ENCODE peak calls at places on chromosomes 4 and X, in eight cellular contexts. One of them, this sample, is unnamed.

GRCh38 chr4:183264614-183265013 is 55.5 kb downstream of the CLDN22 start:
- DNase-seq in CD4-positive, CD25-positive, alpha-beta regulatory T cell: no peak
- DNase-seq in WTC11: no peak
- DNase-seq in activated T-helper 1 cell treated with Interleukin-2 at 50 U/mL for 16 hours: no peak
- DNase-seq in stimulated activated CD8-positive, alpha-beta memory T cell treated with anti-CD3 and anti-CD28 coated beads, Interleukin-4, amount 100 ng/mL, for 24 hours: no peak
- DNase-seq in NCI-H345: no peak
- DNase-seq in GDM1: no peak
- DNase-seq in uterus: no peak
- DNase-seq in this sample: peak

GRCh38 chr4:151418385-151418784 is 9.4 kb downstream of the FHIP1A start:
- DNase-seq in WTC11: no peak
- DNase-seq in CD4-positive, CD25-positive, alpha-beta regulatory T cell: no peak
- DNase-seq in activated T-helper 1 cell treated with Interleukin-2 at 50 U/mL for 16 hours: no peak
- DNase-seq in GDM1: no peak
- DNase-seq in uterus: no peak
- DNase-seq in NCI-H345: no peak
- DNase-seq in stimulated activated CD8-positive, alpha-beta memory T cell treated with anti-CD3 and anti-CD28 coated beads, Interleukin-4, amount 100 ng/mL, for 24 hours: no peak
- DNase-seq in this sample: peak

GRCh38 chr4:41129128-41129754 is 85.1 kb downstream of the APBB2 start:
- DNase-seq in CD4-positive, CD25-positive, alpha-beta regulatory T cell: no peak
- DNase-seq in WTC11: no peak
- DNase-seq in uterus: no peak
- DNase-seq in stimulated activated CD8-positive, alpha-beta memory T cell treated with anti-CD3 and anti-CD28 coated beads, Interleukin-4, amount 100 ng/mL, for 24 hours: no peak
- DNase-seq in GDM1: no peak
- DNase-seq in NCI-H345: peak
- DNase-seq in activated T-helper 1 cell treated with Interleukin-2 at 50 U/mL for 16 hours: no peak
- DNase-seq in this sample: no peak

GRCh38 chrX:18428006-18428405 is 2.6 kb downstream of the CDKL5 start:
- DNase-seq in GDM1: no peak
- DNase-seq in stimulated activated CD8-positive, alpha-beta memory T cell treated with anti-CD3 and anti-CD28 coated beads, Interleukin-4, amount 100 ng/mL, for 24 hours: no peak
- DNase-seq in CD4-positive, CD25-positive, alpha-beta regulatory T cell: no peak
- DNase-seq in activated T-helper 1 cell treated with Interleukin-2 at 50 U/mL for 16 hours: no peak
- DNase-seq in NCI-H345: no peak
- DNase-seq in uterus: no peak
- DNase-seq in WTC11: no peak
- DNase-seq in this sample: no peak

GRCh38 chr4:96170198-96170597 is 330.3 kb downstream of the PDHA2 start:
- DNase-seq in uterus: no peak
- DNase-seq in WTC11: peak
- DNase-seq in activated T-helper 1 cell treated with Interleukin-2 at 50 U/mL for 16 hours: no peak
- DNase-seq in stimulated activated CD8-positive, alpha-beta memory T cell treated with anti-CD3 and anti-CD28 coated beads, Interleukin-4, amount 100 ng/mL, for 24 hours: no peak
- DNase-seq in GDM1: no peak
- DNase-seq in CD4-positive, CD25-positive, alpha-beta regulatory T cell: no peak
- DNase-seq in NCI-H345: no peak
- DNase-seq in this sample: no peak

GRCh38 chr4:3034231-3034630 is 40.1 kb downstream of the HTT-AS start:
- DNase-seq in activated T-helper 1 cell treated with Interleukin-2 at 50 U/mL for 16 hours: no peak
- DNase-seq in stimulated activated CD8-positive, alpha-beta memory T cell treated with anti-CD3 and anti-CD28 coated beads, Interleukin-4, amount 100 ng/mL, for 24 hours: no peak
- DNase-seq in CD4-positive, CD25-positive, alpha-beta regulatory T cell: no peak
- DNase-seq in uterus: no peak
- DNase-seq in GDM1: no peak
- DNase-seq in NCI-H345: no peak
- DNase-seq in WTC11: no peak
- DNase-seq in this sample: no peak

GRCh38 chr4:127574643-127575042 is 58.1 kb upstream of the INTU start:
- DNase-seq in stimulated activated CD8-positive, alpha-beta memory T cell treated with anti-CD3 and anti-CD28 coated beads, Interleukin-4, amount 100 ng/mL, for 24 hours: no peak
- DNase-seq in WTC11: peak
- DNase-seq in activated T-helper 1 cell treated with Interleukin-2 at 50 U/mL for 16 hours: no peak
- DNase-seq in uterus: no peak
- DNase-seq in CD4-positive, CD25-positive, alpha-beta regulatory T cell: no peak
- DNase-seq in GDM1: no peak
- DNase-seq in NCI-H345: no peak
- DNase-seq in this sample: no peak

GRCh38 chrX:9670136-9670905 is 95.3 kb downstream of the GPR143 start:
- DNase-seq in stimulated activated CD8-positive, alpha-beta memory T cell treated with anti-CD3 and anti-CD28 coated beads, Interleukin-4, amount 100 ng/mL, for 24 hours: no peak
- DNase-seq in uterus: no peak
- DNase-seq in WTC11: no peak
- DNase-seq in activated T-helper 1 cell treated with Interleukin-2 at 50 U/mL for 16 hours: no peak
- DNase-seq in NCI-H345: no peak
- DNase-seq in GDM1: no peak
- DNase-seq in CD4-positive, CD25-positive, alpha-beta regulatory T cell: no peak
- DNase-seq in this sample: no peak

GRCh38 chr4:71269241-71269640 is 69.6 kb upstream of the SLC4A4 start:
- DNase-seq in stimulated activated CD8-positive, alpha-beta memory T cell treated with anti-CD3 and anti-CD28 coated beads, Interleukin-4, amount 100 ng/mL, for 24 hours: no peak
- DNase-seq in activated T-helper 1 cell treated with Interleukin-2 at 50 U/mL for 16 hours: no peak
- DNase-seq in GDM1: no peak
- DNase-seq in uterus: no peak
- DNase-seq in CD4-positive, CD25-positive, alpha-beta regulatory T cell: no peak
- DNase-seq in NCI-H345: no peak
- DNase-seq in WTC11: no peak
- DNase-seq in this sample: no peak

GRCh38 chrX:97835969-97836368 is 952.3 kb downstream of the RPA4 start:
- DNase-seq in GDM1: no peak
- DNase-seq in WTC11: no peak
- DNase-seq in activated T-helper 1 cell treated with Interleukin-2 at 50 U/mL for 16 hours: no peak
- DNase-seq in NCI-H345: no peak
- DNase-seq in uterus: no peak
- DNase-seq in stimulated activated CD8-positive, alpha-beta memory T cell treated with anti-CD3 and anti-CD28 coated beads, Interleukin-4, amount 100 ng/mL, for 24 hours: no peak
- DNase-seq in CD4-positive, CD25-positive, alpha-beta regulatory T cell: no peak
- DNase-seq in this sample: no peak

GRCh38 chrX:105821471-105822081 is 763 bp upstream of the NRK start:
- DNase-seq in stimulated activated CD8-positive, alpha-beta memory T cell treated with anti-CD3 and anti-CD28 coated beads, Interleukin-4, amount 100 ng/mL, for 24 hours: no peak
- DNase-seq in GDM1: no peak
- DNase-seq in NCI-H345: no peak
- DNase-seq in CD4-positive, CD25-positive, alpha-beta regulatory T cell: no peak
- DNase-seq in uterus: no peak
- DNase-seq in activated T-helper 1 cell treated with Interleukin-2 at 50 U/mL for 16 hours: no peak
- DNase-seq in WTC11: peak
- DNase-seq in this sample: no peak

GRCh38 chr4:8765631-8766590 is 105.7 kb downstream of the HMX1 start:
- DNase-seq in activated T-helper 1 cell treated with Interleukin-2 at 50 U/mL for 16 hours: no peak
- DNase-seq in uterus: no peak
- DNase-seq in WTC11: peak
- DNase-seq in CD4-positive, CD25-positive, alpha-beta regulatory T cell: no peak
- DNase-seq in stimulated activated CD8-positive, alpha-beta memory T cell treated with anti-CD3 and anti-CD28 coated beads, Interleukin-4, amount 100 ng/mL, for 24 hours: no peak
- DNase-seq in GDM1: no peak
- DNase-seq in NCI-H345: no peak
- DNase-seq in this sample: no peak

GRCh38 chrX:107940095-107940494 is 42.1 kb downstream of the TEX13B start:
- DNase-seq in stimulated activated CD8-positive, alpha-beta memory T cell treated with anti-CD3 and anti-CD28 coated beads, Interleukin-4, amount 100 ng/mL, for 24 hours: no peak
- DNase-seq in GDM1: no peak
- DNase-seq in activated T-helper 1 cell treated with Interleukin-2 at 50 U/mL for 16 hours: no peak
- DNase-seq in WTC11: no peak
- DNase-seq in CD4-positive, CD25-positive, alpha-beta regulatory T cell: no peak
- DNase-seq in NCI-H345: no peak
- DNase-seq in uterus: no peak
- DNase-seq in this sample: no peak

GRCh38 chr4:39134674-39135073 is 47.7 kb upstream of the WDR19 start:
- DNase-seq in stimulated activated CD8-positive, alpha-beta memory T cell treated with anti-CD3 and anti-CD28 coated beads, Interleukin-4, amount 100 ng/mL, for 24 hours: no peak
- DNase-seq in WTC11: no peak
- DNase-seq in uterus: no peak
- DNase-seq in NCI-H345: peak
- DNase-seq in activated T-helper 1 cell treated with Interleukin-2 at 50 U/mL for 16 hours: no peak
- DNase-seq in CD4-positive, CD25-positive, alpha-beta regulatory T cell: no peak
- DNase-seq in GDM1: no peak
- DNase-seq in this sample: no peak

GRCh38 chr4:186342582-186342981 is 76.6 kb downstream of the F11 start:
- DNase-seq in activated T-helper 1 cell treated with Interleukin-2 at 50 U/mL for 16 hours: no peak
- DNase-seq in stimulated activated CD8-positive, alpha-beta memory T cell treated with anti-CD3 and anti-CD28 coated beads, Interleukin-4, amount 100 ng/mL, for 24 hours: no peak
- DNase-seq in GDM1: no peak
- DNase-seq in NCI-H345: no peak
- DNase-seq in uterus: no peak
- DNase-seq in WTC11: no peak
- DNase-seq in CD4-positive, CD25-positive, alpha-beta regulatory T cell: no peak
- DNase-seq in this sample: no peak

GRCh38 chr4:186445040-186445439 is 110.3 kb downstream of the MTNR1A start:
- DNase-seq in stimulated activated CD8-positive, alpha-beta memory T cell treated with anti-CD3 and anti-CD28 coated beads, Interleukin-4, amount 100 ng/mL, for 24 hours: no peak
- DNase-seq in activated T-helper 1 cell treated with Interleukin-2 at 50 U/mL for 16 hours: no peak
- DNase-seq in uterus: no peak
- DNase-seq in CD4-positive, CD25-positive, alpha-beta regulatory T cell: no peak
- DNase-seq in GDM1: no peak
- DNase-seq in NCI-H345: peak
- DNase-seq in WTC11: no peak
- DNase-seq in this sample: no peak

GRCh38 chr4:156193800-156194199 is 240.1 kb upstream of the CTSO start:
- DNase-seq in NCI-H345: peak
- DNase-seq in CD4-positive, CD25-positive, alpha-beta regulatory T cell: no peak
- DNase-seq in uterus: peak
- DNase-seq in activated T-helper 1 cell treated with Interleukin-2 at 50 U/mL for 16 hours: no peak
- DNase-seq in GDM1: no peak
- DNase-seq in WTC11: no peak
- DNase-seq in stimulated activated CD8-positive, alpha-beta memory T cell treated with anti-CD3 and anti-CD28 coated beads, Interleukin-4, amount 100 ng/mL, for 24 hours: no peak
- DNase-seq in this sample: no peak

GRCh38 chr4:87865960-87866598 is 33.3 kb downstream of the MEPE start:
- DNase-seq in stimulated activated CD8-positive, alpha-beta memory T cell treated with anti-CD3 and anti-CD28 coated beads, Interleukin-4, amount 100 ng/mL, for 24 hours: no peak
- DNase-seq in activated T-helper 1 cell treated with Interleukin-2 at 50 U/mL for 16 hours: no peak
- DNase-seq in WTC11: peak
- DNase-seq in CD4-positive, CD25-positive, alpha-beta regulatory T cell: no peak
- DNase-seq in uterus: no peak
- DNase-seq in GDM1: no peak
- DNase-seq in NCI-H345: peak
- DNase-seq in this sample: no peak

GRCh38 chr4:184953971-184954370 is 64.3 kb upstream of the HELT start:
- DNase-seq in uterus: no peak
- DNase-seq in NCI-H345: no peak
- DNase-seq in GDM1: no peak
- DNase-seq in CD4-positive, CD25-positive, alpha-beta regulatory T cell: no peak
- DNase-seq in WTC11: no peak
- DNase-seq in activated T-helper 1 cell treated with Interleukin-2 at 50 U/mL for 16 hours: no peak
- DNase-seq in stimulated activated CD8-positive, alpha-beta memory T cell treated with anti-CD3 and anti-CD28 coated beads, Interleukin-4, amount 100 ng/mL, for 24 hours: no peak
- DNase-seq in this sample: no peak

GRCh38 chrX:10900585-10901289 is 210.4 kb upstream of the HCCS start:
- DNase-seq in GDM1: no peak
- DNase-seq in activated T-helper 1 cell treated with Interleukin-2 at 50 U/mL for 16 hours: no peak
- DNase-seq in stimulated activated CD8-positive, alpha-beta memory T cell treated with anti-CD3 and anti-CD28 coated beads, Interleukin-4, amount 100 ng/mL, for 24 hours: no peak
- DNase-seq in NCI-H345: no peak
- DNase-seq in WTC11: no peak
- DNase-seq in CD4-positive, CD25-positive, alpha-beta regulatory T cell: no peak
- DNase-seq in uterus: no peak
- DNase-seq in this sample: no peak

GRCh38 chrX:118566359-118566758 is 70.7 kb downstream of the DOCK11 start:
- DNase-seq in uterus: no peak
- DNase-seq in activated T-helper 1 cell treated with Interleukin-2 at 50 U/mL for 16 hours: no peak
- DNase-seq in CD4-positive, CD25-positive, alpha-beta regulatory T cell: no peak
- DNase-seq in NCI-H345: no peak
- DNase-seq in stimulated activated CD8-positive, alpha-beta memory T cell treated with anti-CD3 and anti-CD28 coated beads, Interleukin-4, amount 100 ng/mL, for 24 hours: no peak
- DNase-seq in WTC11: no peak
- DNase-seq in GDM1: no peak
- DNase-seq in this sample: no peak

GRCh38 chr4:17595471-17596005 is 18.5 kb downstream of the LAP3 start:
- DNase-seq in stimulated activated CD8-positive, alpha-beta memory T cell treated with anti-CD3 and anti-CD28 coated beads, Interleukin-4, amount 100 ng/mL, for 24 hours: no peak
- DNase-seq in NCI-H345: no peak
- DNase-seq in CD4-positive, CD25-positive, alpha-beta regulatory T cell: no peak
- DNase-seq in GDM1: no peak
- DNase-seq in activated T-helper 1 cell treated with Interleukin-2 at 50 U/mL for 16 hours: no peak
- DNase-seq in uterus: no peak
- DNase-seq in WTC11: no peak
- DNase-seq in this sample: no peak

GRCh38 chr4:102525099-102525498 is 23.9 kb downstream of the NFKB1 start:
- DNase-seq in activated T-helper 1 cell treated with Interleukin-2 at 50 U/mL for 16 hours: no peak
- DNase-seq in uterus: no peak
- DNase-seq in WTC11: no peak
- DNase-seq in CD4-positive, CD25-positive, alpha-beta regulatory T cell: no peak
- DNase-seq in NCI-H345: no peak
- DNase-seq in GDM1: no peak
- DNase-seq in stimulated activated CD8-positive, alpha-beta memory T cell treated with anti-CD3 and anti-CD28 coated beads, Interleukin-4, amount 100 ng/mL, for 24 hours: no peak
- DNase-seq in this sample: no peak

GRCh38 chr4:16124232-16124631 is 40.4 kb upstream of the PROM1 start:
- DNase-seq in CD4-positive, CD25-positive, alpha-beta regulatory T cell: no peak
- DNase-seq in uterus: no peak
- DNase-seq in NCI-H345: peak
- DNase-seq in activated T-helper 1 cell treated with Interleukin-2 at 50 U/mL for 16 hours: no peak
- DNase-seq in WTC11: no peak
- DNase-seq in GDM1: no peak
- DNase-seq in stimulated activated CD8-positive, alpha-beta memory T cell treated with anti-CD3 and anti-CD28 coated beads, Interleukin-4, amount 100 ng/mL, for 24 hours: no peak
- DNase-seq in this sample: no peak

GRCh38 chr4:187004628-187005027 is 281.0 kb upstream of the FAT1 start:
- DNase-seq in WTC11: no peak
- DNase-seq in CD4-positive, CD25-positive, alpha-beta regulatory T cell: no peak
- DNase-seq in activated T-helper 1 cell treated with Interleukin-2 at 50 U/mL for 16 hours: no peak
- DNase-seq in GDM1: no peak
- DNase-seq in uterus: no peak
- DNase-seq in NCI-H345: no peak
- DNase-seq in stimulated activated CD8-positive, alpha-beta memory T cell treated with anti-CD3 and anti-CD28 coated beads, Interleukin-4, amount 100 ng/mL, for 24 hours: no peak
- DNase-seq in this sample: no peak

GRCh38 chrX:46408553-46409407 is 136.4 kb downstream of the ZNF674 start:
- DNase-seq in stimulated activated CD8-positive, alpha-beta memory T cell treated with anti-CD3 and anti-CD28 coated beads, Interleukin-4, amount 100 ng/mL, for 24 hours: peak
- DNase-seq in uterus: peak
- DNase-seq in CD4-positive, CD25-positive, alpha-beta regulatory T cell: peak
- DNase-seq in activated T-helper 1 cell treated with Interleukin-2 at 50 U/mL for 16 hours: peak
- DNase-seq in NCI-H345: peak
- DNase-seq in WTC11: peak
- DNase-seq in GDM1: peak
- DNase-seq in this sample: peak

GRCh38 chr4:74661427-74662171 is 132.7 kb downstream of the BTC start:
- DNase-seq in GDM1: no peak
- DNase-seq in CD4-positive, CD25-positive, alpha-beta regulatory T cell: no peak
- DNase-seq in uterus: no peak
- DNase-seq in WTC11: no peak
- DNase-seq in activated T-helper 1 cell treated with Interleukin-2 at 50 U/mL for 16 hours: no peak
- DNase-seq in NCI-H345: no peak
- DNase-seq in stimulated activated CD8-positive, alpha-beta memory T cell treated with anti-CD3 and anti-CD28 coated beads, Interleukin-4, amount 100 ng/mL, for 24 hours: no peak
- DNase-seq in this sample: peak

GRCh38 chr4:27198971-27199370 is 338.3 kb downstream of the STIM2 start:
- DNase-seq in WTC11: no peak
- DNase-seq in activated T-helper 1 cell treated with Interleukin-2 at 50 U/mL for 16 hours: no peak
- DNase-seq in GDM1: no peak
- DNase-seq in NCI-H345: no peak
- DNase-seq in CD4-positive, CD25-positive, alpha-beta regulatory T cell: no peak
- DNase-seq in stimulated activated CD8-positive, alpha-beta memory T cell treated with anti-CD3 and anti-CD28 coated beads, Interleukin-4, amount 100 ng/mL, for 24 hours: no peak
- DNase-seq in uterus: no peak
- DNase-seq in this sample: no peak

GRCh38 chrX:80812176-80812575 is 2.5 kb upstream of the BRWD3 start:
- DNase-seq in WTC11: peak
- DNase-seq in CD4-positive, CD25-positive, alpha-beta regulatory T cell: no peak
- DNase-seq in uterus: no peak
- DNase-seq in stimulated activated CD8-positive, alpha-beta memory T cell treated with anti-CD3 and anti-CD28 coated beads, Interleukin-4, amount 100 ng/mL, for 24 hours: no peak
- DNase-seq in GDM1: peak
- DNase-seq in activated T-helper 1 cell treated with Interleukin-2 at 50 U/mL for 16 hours: no peak
- DNase-seq in NCI-H345: no peak
- DNase-seq in this sample: no peak

GRCh38 chr4:176563591-176563990 is 229.1 kb downstream of the VEGFC start:
- DNase-seq in uterus: no peak
- DNase-seq in GDM1: no peak
- DNase-seq in WTC11: no peak
- DNase-seq in activated T-helper 1 cell treated with Interleukin-2 at 50 U/mL for 16 hours: no peak
- DNase-seq in NCI-H345: no peak
- DNase-seq in stimulated activated CD8-positive, alpha-beta memory T cell treated with anti-CD3 and anti-CD28 coated beads, Interleukin-4, amount 100 ng/mL, for 24 hours: no peak
- DNase-seq in CD4-positive, CD25-positive, alpha-beta regulatory T cell: no peak
- DNase-seq in this sample: no peak